ENCODE peak calls at places on chromosomes 4 and X, in eight cellular contexts. F is CD4-positive, CD25-positive, alpha-beta regulatory T cell; I is pancreas; C is left ventricle myocardium inferior; R is sigmoid colon; S is aorta; H is naive thymus-derived CD4-positive, alpha-beta T cell; W is psoas muscle. K is an unnamed sample.

GRCh38 chr4:144584428-144584827 is 61.5 kb upstream of the HHIP start:
- DNase-seq in W (no peak), R (no peak), H (no peak), I (no peak), F (no peak), S (no peak), C (no peak), K (no peak)

GRCh38 chr4:67198757-67199156 is 346.5 kb downstream of the CENPC start:
- DNase-seq in I (no peak), C (no peak), W (no peak), H (no peak), R (no peak), S (no peak), F (no peak), K (no peak)

GRCh38 chr4:169307581-169307980 is 36.8 kb upstream of the SH3RF1 start:
- DNase-seq in I (no peak), R (no peak), C (no peak), S (no peak), F (no peak), H (no peak), W (no peak), K (no peak)

GRCh38 chrX:27671234-27671633 is 81.1 kb downstream of the DCAF8L2 start:
- DNase-seq in F (no peak), I (no peak), C (no peak), W (no peak), R (no peak), H (no peak), S (no peak), K (no peak)

GRCh38 chr4:18100657-18101056 is 79.1 kb upstream of the LCORL start:
- DNase-seq in R (no peak), S (no peak), C (no peak), W (no peak), F (no peak), H (no peak), I (no peak), K (no peak)

GRCh38 chr4:22483551-22483981 is 32.3 kb downstream of the ADGRA3 start:
- DNase-seq in S (no peak), W (no peak), C (no peak), F (no peak), H (no peak), I (no peak), R (no peak), K (no peak)

GRCh38 chr4:164937576-164938270 is 39.7 kb downstream of the TRIM61 start:
- DNase-seq in S (no peak), I (no peak), R (no peak), C (no peak), F (no peak), W (peak; percentile 56), H (no peak), K (no peak)

GRCh38 chr4:154958621-154959358 is 177.7 kb downstream of the RBM46 start:
- DNase-seq in R (peak; percentile 77), C (peak; percentile 69), F (no peak), H (no peak), W (no peak), I (peak; percentile 34), S (no peak), K (no peak)

GRCh38 chrX:153633048-153633447 is 14.0 kb upstream of the DUSP9 start:
- DNase-seq in I (no peak), H (no peak), F (no peak), C (no peak), S (no peak), R (peak; percentile 36), W (peak; percentile 40), K (no peak)

GRCh38 chr4:81426770-81427604 is 44.7 kb downstream of the RASGEF1B start:
- DNase-seq in H (no peak), I (no peak), W (no peak), C (no peak), S (no peak), F (no peak), R (no peak), K (no peak)

GRCh38 chr4:150078996-150079581 is 844 bp downstream of the DCLK2 start:
- DNase-seq in H (no peak), F (no peak), I (peak; percentile 43), R (peak; percentile 77), C (peak; percentile 34), W (peak; percentile 51), S (peak; percentile 79), K (no peak)

GRCh38 chr4:52172166-52172565 is 121.1 kb downstream of the SPATA18 start:
- DNase-seq in F (no peak), C (no peak), S (no peak), I (no peak), R (no peak), H (no peak), W (no peak), K (no peak)
- H3K27ac ChIP-seq in F (no peak overlapping the region), C (no peak overlapping the region), S (no peak overlapping the region), I (no peak overlapping the region), R (no peak overlapping the region), H (no peak overlapping the region), W (no peak overlapping the region), K (no peak overlapping the region)

GRCh38 chr4:130053723-130054122 is 957.8 kb downstream of the C4orf33 start:
- DNase-seq in S (no peak), W (no peak), H (no peak), I (no peak), R (no peak), C (no peak), F (no peak), K (no peak)
- H3K4me3 ChIP-seq in S (no peak overlapping the region), W (no peak overlapping the region), H (no peak overlapping the region), I (no peak overlapping the region), R (no peak overlapping the region), C (no peak overlapping the region), F (no peak overlapping the region), K (no peak overlapping the region)

DNA sequence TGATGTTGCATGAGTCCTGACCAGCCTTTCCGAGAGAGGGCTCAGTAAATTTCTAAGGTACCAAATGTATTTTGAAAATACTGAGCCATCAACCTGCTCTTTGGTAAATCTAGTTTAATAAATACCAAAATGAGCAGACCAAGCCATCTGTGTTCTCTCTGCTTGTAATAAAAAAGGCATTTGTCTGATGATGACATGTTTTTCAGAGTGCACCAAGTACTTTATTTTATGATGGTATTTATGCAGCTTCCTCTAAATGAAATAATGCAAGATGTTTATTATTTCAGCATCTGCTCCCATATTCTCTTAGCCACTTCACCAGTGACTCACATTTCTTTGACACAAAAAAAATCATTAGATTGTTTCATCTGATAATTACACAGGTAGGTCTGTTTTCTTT is 700.5 kb downstream of the TRIML1 start:
- DNase-seq in F (no peak), W (no peak), I (no peak), S (no peak), C (no peak), H (no peak), R (no peak), K (no peak)
- H3K27ac ChIP-seq in F (no peak overlapping the region), W (no peak overlapping the region), I (no peak overlapping the region), S (no peak overlapping the region), C (no peak overlapping the region), H (no peak overlapping the region), R (no peak overlapping the region), K (no peak overlapping the region)

DNA sequence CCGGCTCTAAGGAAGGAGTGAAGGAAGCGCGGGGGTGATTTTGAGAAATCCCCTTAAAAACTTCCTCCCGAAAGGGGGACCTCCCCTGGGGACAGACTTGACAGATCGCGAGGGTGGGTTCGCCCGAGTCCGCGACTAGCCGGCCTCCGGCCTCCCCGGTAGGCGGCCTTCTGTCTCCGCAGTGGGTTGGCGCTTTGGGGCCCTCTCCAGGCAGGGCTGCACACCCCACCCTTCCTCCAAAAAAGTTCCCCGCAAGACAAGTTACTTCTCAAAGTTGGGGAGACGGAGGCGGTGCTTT is 24.8 kb downstream of the HOPX start:
- DNase-seq in F (no peak), H (peak; percentile 23), C (peak; percentile 29), R (no peak), S (peak; percentile 71), I (no peak), W (peak; percentile 64), K (peak; percentile 52)
- H3K4me3 ChIP-seq in F (peak overlapping the region; percentile 22), H (peak overlapping the region; percentile 66), C (peak overlapping the region; percentile 74), R (peak overlapping the region; percentile 81), S (no peak overlapping the region), I (peak overlapping the region; percentile 49), W (peak overlapping the region; percentile 79), K (peak overlapping the region; percentile 50)

GRCh38 chr4:6772223-6772928 is 10.2 kb upstream of the KIAA0232 start:
- DNase-seq in H (no peak), W (peak; percentile 23), C (no peak), S (no peak), I (no peak), F (no peak), R (peak; percentile 33), K (no peak)
- H3K27ac ChIP-seq in H (no peak overlapping the region), W (peak overlapping the region; percentile 89), C (peak overlapping the region; percentile 90), S (no peak overlapping the region), I (no peak overlapping the region), F (no peak overlapping the region), R (peak overlapping the region; percentile 9), K (no peak overlapping the region)

K was measured in CD8-positive, alpha-beta memory T cell.